ENCODE peak calls at places on chromosomes 3 and 15, in five cellular contexts. O is stomach, S is PC-9, K is RWPE2, Y is PC-3. M is an unnamed sample.

GRCh38 chr3:43343185-43343584 is 56.8 kb downstream of the SNRK start:
- DNase-seq in O (no peak), S (no peak), K (no peak), Y (no peak), M (no peak)

GRCh38 chr15:74541494-74542191 is 623 bp downstream of the ARID3B start:
- DNase-seq in O (peak), S (peak), K (no peak), Y (peak), M (no peak)

GRCh38 chr3:57079221-57079831 is 18.9 kb downstream of the SPATA12 start:
- DNase-seq in O (peak), S (peak), K (no peak), Y (peak), M (no peak)

GRCh38 chr3:194387926-194388418 is 11.1 kb downstream of the GP5 start:
- DNase-seq in O (no peak), S (no peak), K (no peak), Y (no peak), M (no peak)

GRCh38 chr3:184832903-184833302 is 20.9 kb downstream of the VPS8 start:
- DNase-seq in O (no peak), S (no peak), K (no peak), Y (no peak), M (no peak)

GRCh38 chr15:45637552-45638033 is 2.8 kb downstream of the SQOR start:
- DNase-seq in O (peak), S (no peak), K (no peak), Y (peak), M (no peak)

GRCh38 chr3:4731543-4732111 is 238.5 kb downstream of the ITPR1 start:
- DNase-seq in O (no peak), S (no peak), K (no peak), Y (no peak), M (no peak)

GRCh38 chr3:90241481-90241880 is 1134.1 kb downstream of the EPHA3 start:
- DNase-seq in O (no peak), S (no peak), K (no peak), Y (peak), M (no peak)

GRCh38 chr3:29764059-29764458 is 483.2 kb downstream of the RBMS3 start:
- DNase-seq in O (no peak), S (no peak), K (no peak), Y (no peak), M (no peak)

GRCh38 chr15:40941528-40942336 is 11.5 kb upstream of the CHAC1 start:
- DNase-seq in O (peak), S (peak), K (peak), Y (peak), M (no peak)

GRCh38 chr3:17035033-17035432 is 150.3 kb downstream of the PLCL2 start:
- DNase-seq in O (no peak), S (no peak), K (no peak), Y (no peak), M (no peak)

GRCh38 chr3:23915537-23916108 is 1.2 kb downstream of the NKIRAS1 start:
- DNase-seq in O (no peak), S (no peak), K (no peak), Y (no peak), M (no peak)

GRCh38 chr15:29115093-29115991 is 154.3 kb downstream of the NSMCE3 start:
- DNase-seq in O (no peak), S (no peak), K (no peak), Y (no peak), M (no peak)

GRCh38 chr3:110583373-110583935 is 488.2 kb upstream of the NECTIN3 start:
- DNase-seq in O (no peak), S (peak), K (no peak), Y (peak), M (no peak)

GRCh38 chr3:114093596-114093995 is 37.1 kb downstream of the QTRT2 start:
- DNase-seq in O (peak), S (peak), K (no peak), Y (peak), M (peak)

GRCh38 chr3:187935623-187936156 is 190.4 kb upstream of the BCL6 start:
- DNase-seq in O (no peak), S (no peak), K (no peak), Y (no peak), M (no peak)

GRCh38 chr3:160697628-160698382 is 20.8 kb downstream of the ARL14 start:
- DNase-seq in O (no peak), S (peak), K (no peak), Y (peak), M (no peak)

GRCh38 chr15:58462547-58462946 is 30.8 kb downstream of the LIPC start:
- DNase-seq in O (peak), S (peak), K (no peak), Y (peak), M (peak)

GRCh38 chr15:83275412-83275811 is 9.1 kb downstream of the BNC1 start:
- DNase-seq in O (no peak), S (no peak), K (no peak), Y (no peak), M (no peak)

GRCh38 chr15:78193731-78194567 is 40.4 kb downstream of the ACSBG1 start:
- DNase-seq in O (peak), S (no peak), K (peak), Y (no peak), M (no peak)

GRCh38 chr3:171824824-171825221 is 14.5 kb upstream of the PLD1 start:
- DNase-seq in O (no peak), S (peak), K (no peak), Y (peak), M (no peak)

DNA sequence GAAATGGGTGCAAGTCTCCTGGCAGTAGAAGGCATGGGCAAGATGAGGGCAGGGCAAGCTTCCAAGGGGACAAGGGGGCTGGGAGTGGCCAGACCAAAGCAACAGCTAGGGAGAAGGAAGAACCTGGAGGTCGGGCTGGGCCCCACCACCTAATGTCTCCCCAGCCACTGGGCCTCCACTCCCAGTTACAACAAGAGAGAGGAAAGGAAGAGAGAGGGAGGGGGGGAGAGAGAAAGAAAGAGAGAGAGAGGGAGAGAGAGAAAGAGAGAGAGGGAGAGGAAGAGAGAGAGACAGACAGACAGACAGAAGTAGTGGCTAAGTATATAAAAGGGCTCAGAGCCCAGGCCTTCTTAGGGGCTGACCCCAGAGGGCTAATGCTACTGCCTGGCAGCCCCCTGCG is 6.9 kb downstream of the DUSP7 start:
- DNase-seq in O (no peak), S (no peak), K (no peak), Y (no peak), M (no peak)
- H3K27ac ChIP-seq in O (no peak), S (no peak), K (peak), Y (no peak), M (peak)

GRCh38 chr3:123072152-123072551 is 5.3 kb downstream of the PDIA5 start:
- DNase-seq in O (peak), S (no peak), K (no peak), Y (no peak), M (no peak)

GRCh38 chr3:123070471-123070870 is 3.6 kb downstream of the PDIA5 start:
- DNase-seq in O (no peak), S (no peak), K (no peak), Y (no peak), M (no peak)

GRCh38 chr3:123071581-123071980 is 4.8 kb downstream of the PDIA5 start:
- DNase-seq in O (no peak), S (no peak), K (no peak), Y (no peak), M (no peak)

GRCh38 chr3:123071146-123071545 is 4.3 kb downstream of the PDIA5 start:
- DNase-seq in O (no peak), S (no peak), K (no peak), Y (no peak), M (no peak)

DNA sequence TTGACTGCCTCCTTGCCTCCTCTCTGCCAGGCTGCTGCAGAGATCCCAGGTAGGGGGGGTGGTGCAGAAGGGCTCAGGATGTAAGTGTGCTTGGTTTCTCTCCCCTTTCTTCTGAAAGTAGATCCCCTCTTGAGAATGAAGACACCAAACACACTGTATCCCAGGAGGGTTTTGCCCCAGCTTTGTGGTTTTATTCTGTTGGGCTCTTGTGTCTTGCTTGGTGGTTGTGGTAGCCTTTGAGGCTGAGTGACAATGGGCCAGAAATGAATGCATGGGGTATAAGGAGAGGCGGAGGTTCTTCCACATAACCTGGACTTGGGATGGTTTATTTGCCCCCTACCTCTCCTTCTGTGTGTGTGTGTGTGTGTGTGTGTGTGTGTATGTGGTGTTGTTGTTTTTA is 5.7 kb downstream of the PDIA5 start:
- DNase-seq in O (no peak), S (no peak), K (no peak), Y (no peak), M (no peak)
- H3K27ac ChIP-seq in O (peak), S (no peak), K (no peak), Y (no peak), M (no peak)

DNA sequence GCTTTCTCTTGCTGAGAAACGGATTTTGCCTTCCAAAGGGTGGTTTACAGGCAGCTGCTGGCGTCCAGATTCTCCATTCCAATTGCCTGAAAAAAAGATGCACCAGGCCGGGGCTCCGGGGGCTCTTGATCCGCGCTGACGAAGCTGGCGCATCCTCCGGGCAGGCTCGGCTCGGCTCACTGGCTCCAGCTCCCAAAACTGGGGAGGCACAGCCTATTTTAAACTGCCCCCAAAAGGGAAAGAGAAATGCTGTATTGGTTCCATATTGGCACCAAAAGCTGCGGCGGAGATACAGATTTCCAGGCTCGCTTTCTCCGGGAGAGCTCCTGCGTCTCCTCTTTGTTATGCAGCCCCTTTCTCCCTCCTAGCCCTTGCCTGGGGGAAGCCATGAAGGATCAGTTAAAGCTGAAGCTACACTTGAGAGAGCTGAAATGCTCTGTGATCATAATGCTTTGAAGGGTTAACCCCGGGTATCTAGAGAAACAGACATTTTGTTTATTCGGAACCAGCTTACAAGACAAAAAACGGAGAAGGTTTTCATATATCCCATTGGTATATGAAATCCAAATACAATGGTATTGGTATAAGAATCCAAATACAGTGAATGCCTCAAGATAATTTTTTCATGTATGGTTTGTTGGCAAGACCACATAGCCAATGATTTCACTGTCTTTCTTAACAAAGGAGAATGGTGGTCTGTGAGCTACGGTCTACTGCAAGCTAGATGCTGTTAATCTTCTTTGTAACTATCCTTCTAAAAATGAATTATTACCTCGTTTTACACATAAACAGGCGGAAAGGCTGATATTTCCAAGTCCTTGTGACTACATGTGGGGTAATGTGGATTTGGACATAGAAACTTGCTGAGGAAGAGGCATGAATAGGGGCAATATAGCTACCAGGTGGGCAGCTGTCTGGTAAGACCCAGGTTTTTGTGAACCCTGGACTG is 704 bp downstream of the CD200 start:
- DNase-seq in O (no peak), S (no peak), K (no peak), Y (no peak), M (no peak)
- H3K27ac ChIP-seq in O (peak), S (no peak), K (no peak), Y (no peak), M (no peak)

GRCh38 chr15:62454567-62455172 is 289.6 kb upstream of the C2CD4B start:
- DNase-seq in O (no peak), S (no peak), K (no peak), Y (peak), M (no peak)
- H3K27ac ChIP-seq in O (no peak), S (no peak), K (no peak), Y (peak), M (no peak)

DNA sequence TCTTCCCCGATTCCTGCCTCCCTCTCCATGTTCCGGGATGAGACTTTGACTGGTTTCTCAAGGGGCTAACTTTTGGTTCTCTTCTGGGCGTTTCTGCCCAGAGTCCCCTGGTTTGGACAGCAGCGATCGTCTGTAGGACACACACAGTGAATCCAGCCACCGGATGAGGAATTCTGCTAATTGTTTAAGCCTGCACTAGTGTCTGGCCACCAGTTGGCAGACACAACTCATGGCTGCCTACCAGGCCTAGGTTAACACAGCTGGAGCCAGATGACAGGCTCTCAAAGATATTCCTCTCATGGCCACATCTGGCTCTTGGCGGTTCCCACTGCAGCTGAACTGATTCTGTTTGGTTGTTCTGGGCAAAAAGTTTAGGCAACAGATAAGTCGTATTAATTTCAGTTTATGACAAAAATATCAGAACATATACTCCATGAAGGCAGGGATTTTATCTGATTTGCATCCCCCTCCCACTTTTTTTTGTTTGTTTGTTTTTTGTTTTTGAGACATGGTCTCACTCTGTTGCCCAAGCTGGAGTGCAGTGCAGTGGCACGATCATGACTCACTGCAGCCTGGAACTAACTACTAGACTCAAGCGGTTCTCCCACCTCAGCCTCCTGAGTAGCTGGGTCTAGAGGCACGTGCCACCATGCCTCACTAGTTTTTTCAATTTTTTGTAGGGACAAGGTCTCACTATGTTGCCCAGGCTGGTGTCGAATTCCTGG is 272.8 kb downstream of the FOXP1 start:
- DNase-seq in O (no peak), S (no peak), K (no peak), Y (no peak), M (no peak)
- H3K27ac ChIP-seq in O (no peak), S (no peak), K (no peak), Y (no peak), M (no peak)

GRCh38 chr3:63349583-63350177 is 71.6 kb downstream of the SYNPR start:
- DNase-seq in O (peak), S (peak), K (no peak), Y (peak), M (no peak)
- H3K27ac ChIP-seq in O (no peak), S (no peak), K (no peak), Y (no peak), M (no peak)

GRCh38 chr3:101825904-101826445 is 23.3 kb upstream of the NFKBIZ start:
- DNase-seq in O (no peak), S (no peak), K (no peak), Y (peak), M (no peak)
- H3K27ac ChIP-seq in O (no peak), S (peak), K (no peak), Y (no peak), M (peak)

GRCh38 chr3:179716226-179716625 is 63.4 kb downstream of the USP13 start:
- DNase-seq in O (no peak), S (no peak), K (no peak), Y (no peak), M (no peak)
- H3K27ac ChIP-seq in O (no peak), S (no peak), K (no peak), Y (no peak), M (no peak)

GRCh38 chr3:22898558-22898957 is 304.6 kb upstream of the UBE2E2 start:
- DNase-seq in O (no peak), S (no peak), K (no peak), Y (no peak), M (no peak)

GRCh38 chr3:22893631-22894377 is 309.3 kb upstream of the UBE2E2 start:
- DNase-seq in O (no peak), S (no peak), K (no peak), Y (no peak), M (no peak)

GRCh38 chr3:22894877-22895276 is 308.2 kb upstream of the UBE2E2 start:
- DNase-seq in O (no peak), S (no peak), K (no peak), Y (no peak), M (no peak)

GRCh38 chr3:22887664-22888291 is 315.3 kb upstream of the UBE2E2 start:
- DNase-seq in O (no peak), S (no peak), K (no peak), Y (peak), M (peak)

DNA sequence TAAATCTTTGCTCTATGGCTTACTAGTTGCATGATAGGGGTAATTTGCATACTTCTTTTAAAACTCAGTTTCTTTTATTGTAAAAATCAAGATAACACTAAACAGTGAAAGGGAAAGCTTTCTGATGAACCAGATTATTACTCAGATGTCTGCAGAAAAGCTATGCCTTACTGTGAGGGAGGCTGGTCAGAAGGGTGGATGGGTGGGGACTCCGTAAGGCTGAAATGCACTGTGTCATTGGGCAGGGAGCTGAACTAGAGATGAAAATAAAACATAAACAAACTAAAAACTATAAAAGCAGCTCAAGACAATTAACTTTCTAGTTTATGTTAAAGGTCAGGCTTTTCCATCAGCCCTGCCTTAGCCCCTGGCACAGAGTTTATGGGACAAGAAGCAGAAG is 310.1 kb upstream of the UBE2E2 start:
- DNase-seq in O (no peak), S (no peak), K (no peak), Y (no peak), M (no peak)
- H3K27ac ChIP-seq in O (no peak), S (no peak), K (no peak), Y (no peak), M (no peak)

DNA sequence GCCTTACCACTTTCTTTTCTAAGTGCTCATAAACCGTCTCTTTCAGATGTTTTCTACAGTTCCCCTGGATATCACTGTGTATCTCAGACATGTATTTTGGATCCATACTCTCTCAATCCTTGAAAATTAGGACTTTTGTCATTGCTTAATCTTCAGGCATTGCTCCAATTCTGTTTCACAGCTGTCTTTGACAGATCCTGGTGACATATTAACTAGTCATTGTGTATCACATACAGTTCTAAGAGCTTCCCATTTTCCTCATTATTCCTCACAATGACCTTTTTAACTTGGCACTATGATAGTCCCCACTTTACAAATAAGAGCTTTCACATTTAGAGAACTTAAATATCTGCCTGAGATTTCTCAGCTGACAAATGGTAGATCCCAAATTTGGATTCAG is 151.7 kb downstream of the CLSTN2 start:
- DNase-seq in O (no peak), S (no peak), K (no peak), Y (no peak), M (no peak)
- H3K27ac ChIP-seq in O (no peak), S (no peak), K (no peak), Y (no peak), M (no peak)